ENCODE peak calls at places on chromosomes 3 and 15, in seven cellular contexts. One of them, this sample, is unnamed.

GRCh38 chr15:66644000-66644787 is 57.8 kb upstream of the SMAD6 start:
- DNase-seq in H1: no peak
- DNase-seq in K562: no peak
- DNase-seq in SK-N-SH: no peak
- DNase-seq in HCT116: no peak
- DNase-seq in HepG2: peak; percentile 59
- DNase-seq in GM12878: no peak
- DNase-seq in this sample: no peak

GRCh38 chr3:11288021-11288491 is 15.9 kb downstream of the ATG7 start:
- DNase-seq in SK-N-SH: no peak
- DNase-seq in H1: no peak
- DNase-seq in K562: peak; percentile 28
- DNase-seq in GM12878: no peak
- DNase-seq in HepG2: no peak
- DNase-seq in HCT116: no peak
- DNase-seq in this sample: no peak

GRCh38 chr3:132236701-132237651 is 80.2 kb upstream of the ACP3 start:
- DNase-seq in SK-N-SH: no peak
- DNase-seq in HepG2: no peak
- DNase-seq in HCT116: no peak
- DNase-seq in H1: no peak
- DNase-seq in GM12878: no peak
- DNase-seq in K562: no peak
- DNase-seq in this sample: no peak

GRCh38 chr15:89809093-89809786 is 5.4 kb downstream of the ANPEP start:
- DNase-seq in K562: no peak
- DNase-seq in HepG2: peak; percentile 88
- DNase-seq in H1: no peak
- DNase-seq in HCT116: no peak
- DNase-seq in SK-N-SH: peak; percentile 24
- DNase-seq in GM12878: no peak
- DNase-seq in this sample: no peak

GRCh38 chr15:60351066-60351465 is 46.7 kb downstream of the ANXA2 start:
- DNase-seq in SK-N-SH: no peak
- DNase-seq in HCT116: no peak
- DNase-seq in GM12878: no peak
- DNase-seq in HepG2: no peak
- DNase-seq in K562: no peak
- DNase-seq in H1: no peak
- DNase-seq in this sample: no peak

GRCh38 chr15:40217166-40217785 is 21.6 kb upstream of the PAK6 start:
- DNase-seq in H1: no peak
- DNase-seq in SK-N-SH: peak; percentile 71
- DNase-seq in HCT116: peak; percentile 68
- DNase-seq in K562: peak; percentile 64
- DNase-seq in HepG2: peak; percentile 69
- DNase-seq in GM12878: peak; percentile 26
- DNase-seq in this sample: peak; percentile 46

GRCh38 chr3:52385157-52385556 is 59.7 kb downstream of the SEMA3G start:
- DNase-seq in H1: peak; percentile 85
- DNase-seq in HCT116: peak; percentile 64
- DNase-seq in SK-N-SH: peak; percentile 67
- DNase-seq in GM12878: no peak
- DNase-seq in HepG2: peak; percentile 42
- DNase-seq in K562: peak; percentile 80
- DNase-seq in this sample: peak; percentile 51

GRCh38 chr3:149273096-149273751 is 51.6 kb upstream of the CP start:
- DNase-seq in HCT116: peak; percentile 86
- DNase-seq in HepG2: peak; percentile 81
- DNase-seq in SK-N-SH: peak; percentile 63
- DNase-seq in GM12878: peak; percentile 45
- DNase-seq in K562: peak; percentile 64
- DNase-seq in H1: no peak
- DNase-seq in this sample: peak; percentile 93

GRCh38 chr3:5195605-5196004 is 8.1 kb downstream of the EDEM1 start:
- DNase-seq in K562: no peak
- DNase-seq in H1: no peak
- DNase-seq in GM12878: no peak
- DNase-seq in HCT116: no peak
- DNase-seq in HepG2: no peak
- DNase-seq in SK-N-SH: no peak
- DNase-seq in this sample: no peak

GRCh38 chr3:39445927-39446326 is 21.6 kb upstream of the MOBP start:
- DNase-seq in SK-N-SH: no peak
- DNase-seq in HCT116: no peak
- DNase-seq in H1: no peak
- DNase-seq in GM12878: no peak
- DNase-seq in K562: no peak
- DNase-seq in HepG2: no peak
- DNase-seq in this sample: no peak

GRCh38 chr3:14988988-14989394 is 41.6 kb downstream of the NR2C2 start:
- DNase-seq in HepG2: peak; percentile 26
- DNase-seq in H1: no peak
- DNase-seq in GM12878: peak; percentile 87
- DNase-seq in SK-N-SH: no peak
- DNase-seq in HCT116: peak; percentile 22
- DNase-seq in K562: peak; percentile 40
- DNase-seq in this sample: no peak

DNA sequence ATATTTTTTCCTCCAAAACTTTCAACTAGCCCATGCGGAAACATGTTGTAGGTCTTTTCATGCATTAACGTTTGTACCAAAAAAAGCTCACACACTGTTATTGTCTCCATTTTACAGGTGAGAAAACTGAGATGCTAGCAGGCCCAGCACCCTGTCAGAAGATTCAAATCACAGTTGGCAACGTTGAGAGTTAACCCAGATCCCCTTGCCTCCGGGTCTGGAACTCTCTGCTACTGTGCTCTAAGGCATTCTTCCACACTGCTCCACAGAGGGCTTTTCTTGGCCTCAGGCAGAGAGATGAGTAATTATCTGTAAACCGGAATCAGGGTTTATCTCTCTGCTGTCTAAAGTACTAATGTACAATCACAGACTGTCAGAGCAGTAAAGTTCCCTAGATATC is 186.0 kb upstream of the LPP start:
- DNase-seq in GM12878: no peak
- DNase-seq in K562: no peak
- DNase-seq in HCT116: no peak
- DNase-seq in HepG2: no peak
- DNase-seq in H1: no peak
- DNase-seq in SK-N-SH: no peak
- DNase-seq in this sample: no peak
- TF ChIP-seq JUND in GM12878: no peak
- TF ChIP-seq JUND in K562: no peak
- TF ChIP-seq JUND in HCT116: peak; percentile 4
- TF ChIP-seq JUND in HepG2: no peak
- TF ChIP-seq JUND in H1: no peak
- TF ChIP-seq JUND in SK-N-SH: peak; percentile 24
- TF ChIP-seq JUND in this sample: no peak

GRCh38 chr15:53974121-53974520 is 4.1 kb upstream of the UNC13C start:
- DNase-seq in HCT116: no peak
- DNase-seq in H1: no peak
- DNase-seq in HepG2: no peak
- DNase-seq in SK-N-SH: no peak
- DNase-seq in GM12878: no peak
- DNase-seq in K562: no peak
- DNase-seq in this sample: no peak

GRCh38 chr15:53974813-53975212 is 3.4 kb upstream of the UNC13C start:
- DNase-seq in H1: no peak
- DNase-seq in K562: no peak
- DNase-seq in SK-N-SH: no peak
- DNase-seq in GM12878: no peak
- DNase-seq in HCT116: no peak
- DNase-seq in HepG2: no peak
- DNase-seq in this sample: no peak

GRCh38 chr15:53979051-53979788 is 979 bp downstream of the UNC13C start:
- DNase-seq in H1: no peak
- DNase-seq in SK-N-SH: no peak
- DNase-seq in HepG2: no peak
- DNase-seq in K562: no peak
- DNase-seq in HCT116: no peak
- DNase-seq in GM12878: no peak
- DNase-seq in this sample: no peak

GRCh38 chr15:53978248-53978906 is at the start of gene UNC13C:
- DNase-seq in HepG2: peak; percentile 1
- DNase-seq in H1: peak; percentile 73
- DNase-seq in GM12878: no peak
- DNase-seq in HCT116: no peak
- DNase-seq in SK-N-SH: peak; percentile 30
- DNase-seq in K562: no peak
- DNase-seq in this sample: no peak

DNA sequence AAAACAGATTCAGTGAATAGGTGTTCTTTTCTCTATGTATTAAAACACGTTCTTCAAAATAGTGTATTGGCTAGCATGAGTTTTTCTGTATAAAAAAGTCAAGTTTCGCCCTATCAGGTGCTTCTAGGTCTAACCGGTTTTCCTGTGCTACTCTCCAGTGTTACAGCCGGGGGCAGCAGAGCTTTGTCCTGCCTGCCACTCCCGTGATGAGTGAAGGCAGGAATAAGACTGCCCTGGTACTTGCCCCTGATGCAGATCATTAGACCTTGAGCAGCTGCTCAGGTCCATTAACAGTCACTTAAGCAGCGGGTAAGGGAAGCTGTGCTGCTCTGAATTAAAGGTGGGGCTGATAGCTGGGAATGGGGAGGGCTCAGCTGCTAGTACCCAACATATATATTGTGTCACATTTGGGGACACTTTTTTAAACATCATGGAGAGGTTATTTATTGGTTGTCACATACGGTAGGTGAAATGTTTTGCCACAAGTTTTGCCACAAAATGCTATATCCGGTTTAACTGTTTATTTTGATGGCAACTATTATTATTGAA is 1.3 kb upstream of the UNC13C start:
- DNase-seq in SK-N-SH: peak; percentile 22
- DNase-seq in HepG2: peak; percentile 5
- DNase-seq in HCT116: no peak
- DNase-seq in GM12878: no peak
- DNase-seq in H1: peak; percentile 51
- DNase-seq in K562: no peak
- DNase-seq in this sample: peak; percentile 31
- TF ChIP-seq JUND in SK-N-SH: no peak
- TF ChIP-seq JUND in HepG2: no peak
- TF ChIP-seq JUND in HCT116: no peak
- TF ChIP-seq JUND in GM12878: no peak
- TF ChIP-seq JUND in H1: no peak
- TF ChIP-seq JUND in K562: no peak
- TF ChIP-seq JUND in this sample: no peak

GRCh38 chr15:23648920-23649515 is 1.4 kb upstream of the MAGEL2 start:
- DNase-seq in GM12878: no peak
- DNase-seq in HCT116: no peak
- DNase-seq in SK-N-SH: peak; percentile 60
- DNase-seq in K562: peak; percentile 58
- DNase-seq in HepG2: peak; percentile 16
- DNase-seq in H1: peak; percentile 77
- DNase-seq in this sample: peak; percentile 49
- TF ChIP-seq JUND in GM12878: no peak
- TF ChIP-seq JUND in HCT116: no peak
- TF ChIP-seq JUND in SK-N-SH: no peak
- TF ChIP-seq JUND in K562: no peak
- TF ChIP-seq JUND in HepG2: no peak
- TF ChIP-seq JUND in H1: no peak
- TF ChIP-seq JUND in this sample: no peak

DNA sequence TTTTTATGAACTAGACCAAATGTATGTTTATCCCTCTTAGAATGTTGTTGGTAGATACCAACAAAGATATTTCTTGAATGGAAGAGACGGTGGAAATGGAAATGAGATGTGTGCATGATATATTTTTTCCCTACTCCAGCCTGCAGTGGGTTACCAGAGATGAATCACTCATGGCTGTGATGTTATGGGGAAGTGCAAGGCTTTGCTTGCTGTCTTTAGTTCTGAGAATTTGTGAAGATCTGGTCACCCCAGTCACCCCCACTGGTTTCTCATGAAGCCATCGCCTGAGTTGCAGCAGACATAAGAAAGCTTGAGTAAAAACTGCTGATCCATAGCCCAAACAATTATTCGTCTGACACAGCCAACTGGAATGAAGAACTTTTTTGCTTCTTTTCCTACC is 78.1 kb upstream of the EOMES start:
- DNase-seq in HCT116: no peak
- DNase-seq in HepG2: no peak
- DNase-seq in K562: no peak
- DNase-seq in GM12878: no peak
- DNase-seq in H1: no peak
- DNase-seq in SK-N-SH: no peak
- DNase-seq in this sample: no peak
- TF ChIP-seq JUND in HCT116: no peak
- TF ChIP-seq JUND in HepG2: no peak
- TF ChIP-seq JUND in K562: no peak
- TF ChIP-seq JUND in GM12878: no peak
- TF ChIP-seq JUND in H1: no peak
- TF ChIP-seq JUND in SK-N-SH: no peak
- TF ChIP-seq JUND in this sample: no peak